ENCODE peak calls at places on chromosomes 4 and X, in six cellular contexts. One of them, this sample, is unnamed.

GRCh38 chr4:41507292-41507933 is 30.5 kb upstream of the LIMCH1 start:
- DNase-seq in K562: no peak
- DNase-seq in ovary: no peak
- DNase-seq in tibial nerve: no peak
- DNase-seq in iPS DF 6.9: no peak
- DNase-seq in CD4-positive, CD25-positive, alpha-beta regulatory T cell: no peak
- DNase-seq in this sample: no peak

GRCh38 chrX:132231587-132231986 is 12.3 kb upstream of the RAP2C start:
- DNase-seq in ovary: no peak
- DNase-seq in K562: no peak
- DNase-seq in CD4-positive, CD25-positive, alpha-beta regulatory T cell: no peak
- DNase-seq in tibial nerve: no peak
- DNase-seq in iPS DF 6.9: no peak
- DNase-seq in this sample: no peak

GRCh38 chrX:85963736-85964135 is 83.6 kb downstream of the CHM start:
- DNase-seq in CD4-positive, CD25-positive, alpha-beta regulatory T cell: no peak
- DNase-seq in ovary: no peak
- DNase-seq in K562: no peak
- DNase-seq in iPS DF 6.9: no peak
- DNase-seq in tibial nerve: no peak
- DNase-seq in this sample: no peak

GRCh38 chrX:107602694-107603239 is 25.5 kb upstream of the PRPS1 start:
- DNase-seq in iPS DF 6.9: no peak
- DNase-seq in CD4-positive, CD25-positive, alpha-beta regulatory T cell: no peak
- DNase-seq in tibial nerve: no peak
- DNase-seq in ovary: no peak
- DNase-seq in K562: no peak
- DNase-seq in this sample: peak; percentile 38

GRCh38 chr4:142331132-142331531 is 515.0 kb downstream of the INPP4B start:
- DNase-seq in iPS DF 6.9: no peak
- DNase-seq in K562: no peak
- DNase-seq in ovary: peak; percentile 31
- DNase-seq in CD4-positive, CD25-positive, alpha-beta regulatory T cell: no peak
- DNase-seq in tibial nerve: no peak
- DNase-seq in this sample: no peak

GRCh38 chr4:128775916-128776315 is 33.6 kb upstream of the JADE1 start:
- DNase-seq in tibial nerve: no peak
- DNase-seq in iPS DF 6.9: no peak
- DNase-seq in K562: no peak
- DNase-seq in CD4-positive, CD25-positive, alpha-beta regulatory T cell: no peak
- DNase-seq in ovary: no peak
- DNase-seq in this sample: no peak

GRCh38 chr4:78323439-78323838 is 228.1 kb upstream of the ANXA3 start:
- DNase-seq in CD4-positive, CD25-positive, alpha-beta regulatory T cell: no peak
- DNase-seq in K562: no peak
- DNase-seq in ovary: no peak
- DNase-seq in tibial nerve: no peak
- DNase-seq in iPS DF 6.9: no peak
- DNase-seq in this sample: no peak

GRCh38 chrX:140433582-140433981 is 71.3 kb downstream of the SOX3 start:
- DNase-seq in CD4-positive, CD25-positive, alpha-beta regulatory T cell: no peak
- DNase-seq in iPS DF 6.9: no peak
- DNase-seq in K562: no peak
- DNase-seq in tibial nerve: no peak
- DNase-seq in ovary: no peak
- DNase-seq in this sample: no peak

GRCh38 chr4:56372774-56373173 is 14.5 kb downstream of the AASDH start:
- DNase-seq in tibial nerve: no peak
- DNase-seq in CD4-positive, CD25-positive, alpha-beta regulatory T cell: no peak
- DNase-seq in ovary: no peak
- DNase-seq in iPS DF 6.9: no peak
- DNase-seq in K562: no peak
- DNase-seq in this sample: no peak

GRCh38 chrX:24877854-24878650 is 137.7 kb downstream of the ARX start:
- DNase-seq in ovary: no peak
- DNase-seq in tibial nerve: no peak
- DNase-seq in CD4-positive, CD25-positive, alpha-beta regulatory T cell: peak; percentile 12
- DNase-seq in K562: no peak
- DNase-seq in iPS DF 6.9: no peak
- DNase-seq in this sample: no peak

GRCh38 chr4:105969575-105969974 is 74.3 kb downstream of the NPNT start:
- DNase-seq in CD4-positive, CD25-positive, alpha-beta regulatory T cell: no peak
- DNase-seq in ovary: no peak
- DNase-seq in K562: no peak
- DNase-seq in tibial nerve: no peak
- DNase-seq in iPS DF 6.9: no peak
- DNase-seq in this sample: no peak

GRCh38 chr4:40190465-40190864 is 6.4 kb upstream of the RHOH start:
- DNase-seq in ovary: no peak
- DNase-seq in iPS DF 6.9: no peak
- DNase-seq in K562: no peak
- DNase-seq in tibial nerve: no peak
- DNase-seq in CD4-positive, CD25-positive, alpha-beta regulatory T cell: no peak
- DNase-seq in this sample: no peak

GRCh38 chr4:40190880-40191815 is 5.7 kb upstream of the RHOH start:
- DNase-seq in iPS DF 6.9: no peak
- DNase-seq in tibial nerve: no peak
- DNase-seq in ovary: no peak
- DNase-seq in K562: no peak
- DNase-seq in CD4-positive, CD25-positive, alpha-beta regulatory T cell: peak; percentile 85
- DNase-seq in this sample: no peak

GRCh38 chr4:40193578-40193977 is 3.3 kb upstream of the RHOH start:
- DNase-seq in ovary: no peak
- DNase-seq in tibial nerve: no peak
- DNase-seq in iPS DF 6.9: no peak
- DNase-seq in K562: no peak
- DNase-seq in CD4-positive, CD25-positive, alpha-beta regulatory T cell: no peak
- DNase-seq in this sample: no peak

GRCh38 chr4:40193018-40193571 is 3.7 kb upstream of the RHOH start:
- DNase-seq in K562: no peak
- DNase-seq in iPS DF 6.9: no peak
- DNase-seq in ovary: no peak
- DNase-seq in tibial nerve: no peak
- DNase-seq in CD4-positive, CD25-positive, alpha-beta regulatory T cell: peak; percentile 90
- DNase-seq in this sample: no peak

DNA sequence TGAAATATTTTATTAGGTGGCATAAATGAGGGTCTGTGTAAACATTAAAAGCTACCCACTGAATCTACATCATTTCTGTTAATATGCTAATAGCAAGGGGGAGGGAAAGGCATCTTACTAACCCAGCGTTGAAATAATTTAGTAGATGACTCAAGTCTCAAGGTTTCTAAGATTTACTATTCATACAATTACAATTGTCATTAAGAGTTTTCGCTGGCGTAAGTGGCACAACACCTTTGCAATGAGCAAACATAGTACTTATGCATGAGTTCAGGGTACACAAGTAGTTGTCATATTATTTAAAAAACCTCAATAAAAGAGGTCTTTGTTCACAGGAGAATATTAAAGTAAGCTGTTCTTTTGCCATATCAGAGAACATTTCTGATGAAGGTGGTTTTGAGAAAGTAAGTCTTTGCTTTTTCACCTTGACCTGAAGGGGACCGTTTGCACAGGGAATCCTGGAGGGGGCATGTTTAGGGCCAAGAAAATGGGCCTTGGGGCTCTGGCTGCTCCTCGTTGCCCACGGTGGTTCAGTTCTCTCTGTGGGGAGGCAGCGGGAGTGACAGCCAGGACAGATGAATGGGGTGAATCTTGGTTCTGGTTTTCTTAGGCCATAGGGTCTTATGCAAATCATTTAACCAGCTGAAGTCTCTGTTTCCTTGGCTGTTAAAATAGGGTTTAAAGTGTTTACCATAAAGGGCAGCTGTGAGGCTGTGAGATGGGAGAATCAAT is 4.4 kb upstream of the RHOH start:
- DNase-seq in iPS DF 6.9: no peak
- DNase-seq in tibial nerve: no peak
- DNase-seq in ovary: no peak
- DNase-seq in CD4-positive, CD25-positive, alpha-beta regulatory T cell: peak; percentile 40
- DNase-seq in K562: no peak
- DNase-seq in this sample: no peak
- H3K4me1 ChIP-seq in iPS DF 6.9: peaks cover 7% of the 10 kb centered on the region
- H3K4me1 ChIP-seq in tibial nerve: no peaks in the 10 kb centered on the region
- H3K4me1 ChIP-seq in ovary: peaks cover 2% of the 10 kb centered on the region
- H3K4me1 ChIP-seq in CD4-positive, CD25-positive, alpha-beta regulatory T cell: peaks cover 50% of the 10 kb centered on the region
- H3K4me1 ChIP-seq in K562: peaks cover 23% of the 10 kb centered on the region
- H3K4me1 ChIP-seq in this sample: no peaks in the 10 kb centered on the region

GRCh38 chrX:45758319-45758718 is 557.6 kb upstream of the DIPK2B start:
- DNase-seq in K562: no peak
- DNase-seq in tibial nerve: no peak
- DNase-seq in iPS DF 6.9: no peak
- DNase-seq in CD4-positive, CD25-positive, alpha-beta regulatory T cell: peak; percentile 71
- DNase-seq in ovary: no peak
- DNase-seq in this sample: no peak

GRCh38 chrX:45758738-45759397 is 558.2 kb upstream of the DIPK2B start:
- DNase-seq in tibial nerve: no peak
- DNase-seq in iPS DF 6.9: no peak
- DNase-seq in CD4-positive, CD25-positive, alpha-beta regulatory T cell: peak; percentile 80
- DNase-seq in ovary: no peak
- DNase-seq in K562: no peak
- DNase-seq in this sample: no peak

GRCh38 chrX:45757272-45757671 is 556.6 kb upstream of the DIPK2B start:
- DNase-seq in tibial nerve: no peak
- DNase-seq in ovary: no peak
- DNase-seq in CD4-positive, CD25-positive, alpha-beta regulatory T cell: no peak
- DNase-seq in iPS DF 6.9: no peak
- DNase-seq in K562: no peak
- DNase-seq in this sample: no peak

GRCh38 chrX:45756562-45756961 is 555.9 kb upstream of the DIPK2B start:
- DNase-seq in iPS DF 6.9: no peak
- DNase-seq in CD4-positive, CD25-positive, alpha-beta regulatory T cell: no peak
- DNase-seq in tibial nerve: no peak
- DNase-seq in ovary: no peak
- DNase-seq in K562: no peak
- DNase-seq in this sample: no peak

GRCh38 chrX:45755719-45756118 is 555.0 kb upstream of the DIPK2B start:
- DNase-seq in iPS DF 6.9: no peak
- DNase-seq in CD4-positive, CD25-positive, alpha-beta regulatory T cell: no peak
- DNase-seq in tibial nerve: no peak
- DNase-seq in ovary: no peak
- DNase-seq in K562: no peak
- DNase-seq in this sample: no peak
- H3K4me1 ChIP-seq in iPS DF 6.9: no peaks in the 10 kb centered on the region
- H3K4me1 ChIP-seq in CD4-positive, CD25-positive, alpha-beta regulatory T cell: peaks cover 49% of the 10 kb centered on the region
- H3K4me1 ChIP-seq in tibial nerve: no peaks in the 10 kb centered on the region
- H3K4me1 ChIP-seq in ovary: peaks cover 2% of the 10 kb centered on the region
- H3K4me1 ChIP-seq in K562: no peaks in the 10 kb centered on the region
- H3K4me1 ChIP-seq in this sample: no peaks in the 10 kb centered on the region

GRCh38 chr4:27861802-27862201 is 1001.2 kb downstream of the STIM2 start:
- DNase-seq in iPS DF 6.9: no peak
- DNase-seq in K562: no peak
- DNase-seq in ovary: no peak
- DNase-seq in CD4-positive, CD25-positive, alpha-beta regulatory T cell: no peak
- DNase-seq in tibial nerve: no peak
- DNase-seq in this sample: no peak

DNA sequence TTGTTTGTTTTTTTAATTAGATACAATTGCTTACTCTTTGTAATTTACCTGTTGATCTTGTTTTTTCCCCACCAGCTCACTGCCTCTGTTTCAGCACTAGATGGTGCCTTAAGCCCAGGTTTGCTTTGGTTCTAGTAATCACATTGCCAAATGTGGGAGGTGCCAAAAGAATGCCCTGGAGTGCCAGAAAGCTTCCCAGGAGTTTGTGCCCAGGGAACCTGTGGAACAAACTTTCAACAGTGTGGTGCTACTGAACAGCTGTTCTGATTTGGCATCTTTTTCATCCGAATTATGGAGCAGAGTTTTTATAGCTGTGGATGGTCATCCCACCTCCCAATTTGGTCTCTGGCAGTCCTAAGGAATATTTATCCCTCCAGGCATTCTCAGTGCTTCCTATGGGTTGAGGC is 1000.7 kb downstream of the STIM2 start:
- DNase-seq in tibial nerve: no peak
- DNase-seq in CD4-positive, CD25-positive, alpha-beta regulatory T cell: no peak
- DNase-seq in ovary: no peak
- DNase-seq in K562: no peak
- DNase-seq in iPS DF 6.9: peak; percentile 25
- DNase-seq in this sample: no peak
- H3K4me1 ChIP-seq in tibial nerve: no peaks in the 10 kb centered on the region
- H3K4me1 ChIP-seq in CD4-positive, CD25-positive, alpha-beta regulatory T cell: no peaks in the 10 kb centered on the region
- H3K4me1 ChIP-seq in ovary: no peaks in the 10 kb centered on the region
- H3K4me1 ChIP-seq in K562: no peaks in the 10 kb centered on the region
- H3K4me1 ChIP-seq in iPS DF 6.9: no peaks in the 10 kb centered on the region
- H3K4me1 ChIP-seq in this sample: no peaks in the 10 kb centered on the region

GRCh38 chr4:133594246-133595207 is 445.4 kb downstream of the PCDH10 start:
- DNase-seq in ovary: no peak
- DNase-seq in tibial nerve: no peak
- DNase-seq in CD4-positive, CD25-positive, alpha-beta regulatory T cell: no peak
- DNase-seq in iPS DF 6.9: no peak
- DNase-seq in K562: no peak
- DNase-seq in this sample: no peak

GRCh38 chr4:133593764-133594163 is 444.7 kb downstream of the PCDH10 start:
- DNase-seq in tibial nerve: no peak
- DNase-seq in CD4-positive, CD25-positive, alpha-beta regulatory T cell: no peak
- DNase-seq in K562: no peak
- DNase-seq in ovary: no peak
- DNase-seq in iPS DF 6.9: no peak
- DNase-seq in this sample: no peak

GRCh38 chr4:133596459-133596858 is 447.4 kb downstream of the PCDH10 start:
- DNase-seq in tibial nerve: no peak
- DNase-seq in CD4-positive, CD25-positive, alpha-beta regulatory T cell: no peak
- DNase-seq in K562: no peak
- DNase-seq in ovary: no peak
- DNase-seq in iPS DF 6.9: no peak
- DNase-seq in this sample: no peak

GRCh38 chr4:133592106-133592505 is 443.0 kb downstream of the PCDH10 start:
- DNase-seq in iPS DF 6.9: no peak
- DNase-seq in CD4-positive, CD25-positive, alpha-beta regulatory T cell: no peak
- DNase-seq in ovary: no peak
- DNase-seq in tibial nerve: no peak
- DNase-seq in K562: no peak
- DNase-seq in this sample: no peak

GRCh38 chr4:133592591-133592990 is 443.5 kb downstream of the PCDH10 start:
- DNase-seq in CD4-positive, CD25-positive, alpha-beta regulatory T cell: no peak
- DNase-seq in iPS DF 6.9: no peak
- DNase-seq in ovary: no peak
- DNase-seq in tibial nerve: no peak
- DNase-seq in K562: no peak
- DNase-seq in this sample: no peak
- H3K4me1 ChIP-seq in CD4-positive, CD25-positive, alpha-beta regulatory T cell: no peaks in the 10 kb centered on the region
- H3K4me1 ChIP-seq in iPS DF 6.9: peaks cover 1% of the 10 kb centered on the region
- H3K4me1 ChIP-seq in ovary: no peaks in the 10 kb centered on the region
- H3K4me1 ChIP-seq in tibial nerve: no peaks in the 10 kb centered on the region
- H3K4me1 ChIP-seq in K562: no peaks in the 10 kb centered on the region
- H3K4me1 ChIP-seq in this sample: no peaks in the 10 kb centered on the region

This sample was measured in right atrium auricular region.